ENCODE peak calls at places on chromosomes 11 and 22, in four cellular contexts. One of them, this sample, is unnamed.

GRCh38 chr11:110168404-110168803 is 75.2 kb downstream of the ZC3H12C start:
- DNase-seq in choroid plexus epithelial cell: no peak
- DNase-seq in body of pancreas: no peak
- DNase-seq in endothelial cell: no peak
- DNase-seq in this sample: no peak

GRCh38 chr11:67195971-67196418 is 70.3 kb upstream of the GRK2 start:
- DNase-seq in endothelial cell: no peak
- DNase-seq in choroid plexus epithelial cell: peak
- DNase-seq in body of pancreas: no peak
- DNase-seq in this sample: no peak

GRCh38 chr11:114134870-114135269 is 75.4 kb downstream of the ZBTB16 start:
- DNase-seq in endothelial cell: no peak
- DNase-seq in choroid plexus epithelial cell: peak
- DNase-seq in body of pancreas: no peak
- DNase-seq in this sample: no peak

GRCh38 chr22:45163074-45163416 is 680 bp upstream of the NUP50 start:
- DNase-seq in body of pancreas: peak
- DNase-seq in choroid plexus epithelial cell: peak
- DNase-seq in endothelial cell: peak
- DNase-seq in this sample: peak

GRCh38 chr22:31399211-31400022 is at the start of gene DRG1:
- DNase-seq in body of pancreas: peak
- DNase-seq in endothelial cell: peak
- DNase-seq in choroid plexus epithelial cell: peak
- DNase-seq in this sample: peak

GRCh38 chr11:45662665-45663485 is 2.5 kb downstream of the CHST1 start:
- DNase-seq in endothelial cell: no peak
- DNase-seq in choroid plexus epithelial cell: peak
- DNase-seq in body of pancreas: no peak
- DNase-seq in this sample: peak

GRCh38 chr22:22019659-22020424 is 37.3 kb upstream of the TOP3B start:
- DNase-seq in endothelial cell: no peak
- DNase-seq in choroid plexus epithelial cell: no peak
- DNase-seq in body of pancreas: no peak
- DNase-seq in this sample: no peak

GRCh38 chr22:35894937-35895708 is 133.5 kb downstream of the RBFOX2 start:
- DNase-seq in body of pancreas: no peak
- DNase-seq in endothelial cell: no peak
- DNase-seq in choroid plexus epithelial cell: peak
- DNase-seq in this sample: no peak

GRCh38 chr11:72127923-72128322 is 7.6 kb upstream of the FOLR3 start:
- DNase-seq in endothelial cell: no peak
- DNase-seq in body of pancreas: no peak
- DNase-seq in choroid plexus epithelial cell: no peak
- DNase-seq in this sample: no peak

GRCh38 chr22:46173152-46173551 is 22.8 kb downstream of the PPARA start:
- DNase-seq in choroid plexus epithelial cell: no peak
- DNase-seq in body of pancreas: no peak
- DNase-seq in endothelial cell: no peak
- DNase-seq in this sample: no peak

GRCh38 chr11:19959697-19960096 is 200.6 kb downstream of the DBX1 start:
- DNase-seq in choroid plexus epithelial cell: no peak
- DNase-seq in body of pancreas: no peak
- DNase-seq in endothelial cell: no peak
- DNase-seq in this sample: no peak

GRCh38 chr22:23692598-23693291 is 1.9 kb downstream of the RGL4 start:
- DNase-seq in endothelial cell: no peak
- DNase-seq in body of pancreas: no peak
- DNase-seq in choroid plexus epithelial cell: no peak
- DNase-seq in this sample: no peak

GRCh38 chr22:20084547-20085413 is 4.7 kb downstream of the DGCR8 start:
- DNase-seq in body of pancreas: peak
- DNase-seq in endothelial cell: peak
- DNase-seq in choroid plexus epithelial cell: peak
- DNase-seq in this sample: no peak

GRCh38 chr11:3707176-3707575 is 36.0 kb upstream of the CHRNA10 start:
- DNase-seq in body of pancreas: no peak
- DNase-seq in choroid plexus epithelial cell: no peak
- DNase-seq in endothelial cell: no peak
- DNase-seq in this sample: no peak

GRCh38 chr22:19809741-19810140 is 44.9 kb downstream of the GNB1L start:
- DNase-seq in endothelial cell: no peak
- DNase-seq in choroid plexus epithelial cell: no peak
- DNase-seq in body of pancreas: no peak
- DNase-seq in this sample: no peak

GRCh38 chr22:26892401-26893033 is 235.1 kb downstream of the MIAT start:
- DNase-seq in endothelial cell: no peak
- DNase-seq in body of pancreas: peak
- DNase-seq in choroid plexus epithelial cell: no peak
- DNase-seq in this sample: no peak

GRCh38 chr22:36461665-36462474 is 19.6 kb downstream of the TXN2 start:
- DNase-seq in body of pancreas: peak
- DNase-seq in choroid plexus epithelial cell: peak
- DNase-seq in endothelial cell: peak
- DNase-seq in this sample: no peak

GRCh38 chr11:68996376-68997123 is 15.8 kb upstream of the MRGPRD start:
- DNase-seq in body of pancreas: no peak
- DNase-seq in choroid plexus epithelial cell: no peak
- DNase-seq in endothelial cell: no peak
- DNase-seq in this sample: no peak

GRCh38 chr11:68997124-68997994 is 15.7 kb downstream of the MRGPRF start:
- DNase-seq in endothelial cell: no peak
- DNase-seq in choroid plexus epithelial cell: no peak
- DNase-seq in body of pancreas: no peak
- DNase-seq in this sample: no peak

GRCh38 chr11:68999093-68999747 is 13.8 kb downstream of the MRGPRF start:
- DNase-seq in choroid plexus epithelial cell: no peak
- DNase-seq in body of pancreas: no peak
- DNase-seq in endothelial cell: no peak
- DNase-seq in this sample: no peak

GRCh38 chr11:68997995-68998348 is 15.1 kb downstream of the MRGPRF start:
- DNase-seq in body of pancreas: no peak
- DNase-seq in endothelial cell: no peak
- DNase-seq in choroid plexus epithelial cell: no peak
- DNase-seq in this sample: no peak

DNA sequence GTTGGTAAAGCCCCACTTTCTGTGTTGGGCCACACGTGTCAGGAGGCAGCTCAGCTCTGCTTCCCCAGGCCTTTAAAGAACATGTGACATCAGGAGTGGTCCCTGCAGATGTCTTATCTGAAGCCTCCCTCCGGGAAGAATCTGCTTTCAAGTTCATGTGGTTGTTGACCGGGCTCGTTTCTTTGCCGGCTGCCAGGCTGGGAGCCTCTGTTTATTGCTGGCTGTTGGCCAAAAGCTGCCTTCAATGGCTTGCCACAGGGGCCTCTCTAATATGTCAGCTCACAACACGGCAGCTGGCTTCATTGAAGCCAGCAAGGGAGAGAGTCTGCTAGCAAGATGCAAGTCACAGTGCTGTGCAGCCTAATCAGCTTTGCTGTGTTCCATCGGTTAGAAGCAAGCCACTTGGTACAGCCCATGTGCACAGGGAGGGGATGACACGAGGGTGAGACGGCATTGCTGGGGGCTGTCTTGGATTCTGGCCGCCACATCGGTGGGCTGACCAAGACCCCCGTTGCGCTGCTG is 14.6 kb downstream of the MRGPRF start:
- DNase-seq in endothelial cell: no peak
- DNase-seq in choroid plexus epithelial cell: peak
- DNase-seq in body of pancreas: no peak
- DNase-seq in this sample: no peak
- TF ChIP-seq CTCF in endothelial cell: no peak
- TF ChIP-seq CTCF in choroid plexus epithelial cell: no peak
- TF ChIP-seq CTCF in body of pancreas: no peak
- TF ChIP-seq CTCF in this sample: no peak

GRCh38 chr11:18171377-18172000 is 1.1 kb upstream of the MRGPRX4 start:
- DNase-seq in choroid plexus epithelial cell: peak
- DNase-seq in endothelial cell: peak
- DNase-seq in body of pancreas: no peak
- DNase-seq in this sample: peak
- TF ChIP-seq CTCF in choroid plexus epithelial cell: peak
- TF ChIP-seq CTCF in endothelial cell: peak
- TF ChIP-seq CTCF in body of pancreas: no peak
- TF ChIP-seq CTCF in this sample: peak

GRCh38 chr11:43685483-43685882 is 4.9 kb downstream of the HSD17B12 start:
- DNase-seq in endothelial cell: no peak
- DNase-seq in choroid plexus epithelial cell: peak
- DNase-seq in body of pancreas: no peak
- DNase-seq in this sample: peak
- TF ChIP-seq CTCF in endothelial cell: no peak
- TF ChIP-seq CTCF in choroid plexus epithelial cell: peak
- TF ChIP-seq CTCF in body of pancreas: no peak
- TF ChIP-seq CTCF in this sample: peak

DNA sequence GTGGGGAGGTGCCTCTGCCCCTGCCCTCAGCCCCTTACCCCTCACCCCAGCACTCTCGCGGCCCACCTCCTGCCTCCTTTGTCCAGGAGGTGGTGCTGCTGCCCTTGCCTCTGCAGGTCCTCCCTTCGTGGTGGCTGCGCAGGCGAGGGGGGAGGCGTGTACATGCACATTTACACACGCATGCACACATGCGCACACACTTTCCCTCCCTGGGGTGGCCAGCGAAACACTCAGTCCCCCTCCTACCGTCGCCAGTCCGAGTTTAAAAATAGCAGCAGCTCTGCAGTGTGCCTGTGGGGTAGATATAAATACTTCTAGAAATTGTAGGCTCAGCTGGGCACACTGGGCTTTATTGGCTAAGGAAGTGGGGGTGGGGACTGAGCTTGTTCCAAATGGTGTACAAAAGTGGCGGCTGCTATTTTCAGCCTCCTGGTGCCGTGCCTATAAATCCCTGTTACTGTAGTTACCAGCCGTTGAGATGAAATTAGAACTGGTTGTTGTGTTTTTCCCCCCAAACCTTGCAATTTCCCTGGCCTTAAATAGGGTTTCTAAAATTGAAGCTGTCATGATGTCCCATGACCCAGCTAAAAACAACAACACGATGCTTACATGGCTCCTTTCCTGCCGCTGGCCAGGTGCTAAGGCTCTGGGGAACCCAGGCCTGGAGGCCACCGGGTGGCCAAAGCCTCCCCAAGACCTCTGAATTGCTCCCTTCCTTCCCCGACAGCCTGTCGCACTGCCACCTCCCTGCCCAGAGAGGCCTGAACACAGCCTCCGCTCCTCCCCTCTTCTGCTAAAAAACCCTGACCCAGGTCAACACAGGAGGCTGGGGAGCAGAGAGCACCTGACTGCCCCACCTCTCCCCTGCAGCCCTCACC is 12.4 kb downstream of the PICK1 start:
- DNase-seq in choroid plexus epithelial cell: peak
- DNase-seq in body of pancreas: no peak
- DNase-seq in endothelial cell: no peak
- DNase-seq in this sample: peak
- TF ChIP-seq CTCF in choroid plexus epithelial cell: peak
- TF ChIP-seq CTCF in body of pancreas: no peak
- TF ChIP-seq CTCF in endothelial cell: no peak
- TF ChIP-seq CTCF in this sample: peak

GRCh38 chr22:43159484-43160178 is 8.3 kb downstream of the TSPO start:
- DNase-seq in choroid plexus epithelial cell: peak
- DNase-seq in endothelial cell: peak
- DNase-seq in body of pancreas: peak
- DNase-seq in this sample: no peak
- TF ChIP-seq CTCF in choroid plexus epithelial cell: peak
- TF ChIP-seq CTCF in endothelial cell: peak
- TF ChIP-seq CTCF in body of pancreas: peak
- TF ChIP-seq CTCF in this sample: peak

DNA sequence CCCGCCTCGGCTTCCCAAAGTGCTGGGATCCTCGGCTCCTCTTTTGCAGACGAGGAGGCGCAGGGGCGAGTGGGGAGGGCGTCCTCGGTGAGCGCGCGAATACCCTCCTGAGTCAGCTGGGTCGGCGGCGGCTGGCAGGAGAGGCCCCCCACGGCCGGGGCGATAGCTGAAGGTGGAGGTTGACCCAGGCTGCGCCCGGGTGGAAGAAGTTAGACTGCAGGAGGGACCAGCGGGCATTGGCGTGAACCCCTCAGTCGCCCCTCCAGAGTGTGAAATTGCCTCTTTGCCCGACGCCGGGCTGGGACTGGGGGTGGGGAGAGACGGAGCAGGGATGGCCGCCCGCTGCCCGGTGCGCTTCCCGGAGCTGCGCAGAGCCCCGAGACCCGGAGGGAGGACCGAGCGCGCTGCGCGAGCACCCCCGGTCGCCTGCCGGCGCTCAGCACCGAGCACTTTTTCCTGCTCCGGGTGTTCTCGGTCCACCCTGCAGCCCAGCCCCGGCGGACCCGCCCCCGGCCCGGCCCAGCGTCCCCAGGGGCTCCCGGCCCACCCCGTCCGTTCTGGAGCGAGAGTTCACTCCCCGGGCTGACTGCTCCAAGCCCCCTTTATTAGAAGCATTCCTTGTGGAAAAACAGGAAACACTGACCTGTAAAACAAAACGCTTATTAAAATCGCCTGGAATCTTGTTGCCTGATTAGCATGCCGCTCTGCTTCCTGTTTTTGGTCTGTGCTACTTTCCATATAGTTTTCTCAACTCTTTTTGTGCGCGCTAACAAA is 13.7 kb upstream of the CPT1A start:
- DNase-seq in endothelial cell: peak
- DNase-seq in body of pancreas: peak
- DNase-seq in choroid plexus epithelial cell: peak
- DNase-seq in this sample: peak
- TF ChIP-seq CTCF in endothelial cell: no peak
- TF ChIP-seq CTCF in body of pancreas: no peak
- TF ChIP-seq CTCF in choroid plexus epithelial cell: no peak
- TF ChIP-seq CTCF in this sample: peak

GRCh38 chr11:12087075-12087775 is 23.2 kb upstream of the MICAL2 start:
- DNase-seq in choroid plexus epithelial cell: peak
- DNase-seq in body of pancreas: no peak
- DNase-seq in endothelial cell: no peak
- DNase-seq in this sample: peak
- TF ChIP-seq CTCF in choroid plexus epithelial cell: peak
- TF ChIP-seq CTCF in body of pancreas: no peak
- TF ChIP-seq CTCF in endothelial cell: no peak
- TF ChIP-seq CTCF in this sample: peak